ENCODE peak calls at places on chromosomes 5 and 9, in five cellular contexts. E is uterus, D is gastrocnemius medialis, N is PC-3, H is PC-9. W is an unnamed sample.

GRCh38 chr9:73155389-73155788 is 3.7 kb downstream of the ANXA1 start:
- DNase-seq in E (no peak), D (no peak), N (no peak), H (no peak), W (no peak)

GRCh38 chr9:122001491-122002201 is 91.5 kb downstream of the TTLL11 start:
- DNase-seq in E (no peak), D (peak; percentile 76), N (no peak), H (no peak), W (no peak)

GRCh38 chr5:52989025-52989780 is at the start of gene ITGA2:
- DNase-seq in E (peak; percentile 44), D (no peak), N (peak; percentile 75), H (peak; percentile 70), W (no peak)

GRCh38 chr5:56977034-56977433 is 25.1 kb upstream of the MIER3 start:
- DNase-seq in E (no peak), D (no peak), N (no peak), H (no peak), W (no peak)

GRCh38 chr9:34741628-34742027 is 31.7 kb upstream of the CCL21 start:
- DNase-seq in E (no peak), D (no peak), N (no peak), H (no peak), W (no peak)

GRCh38 chr5:73299665-73300435 is 126.9 kb downstream of the TMEM174 start:
- DNase-seq in E (no peak), D (no peak), N (no peak), H (no peak), W (no peak)

GRCh38 chr5:91380491-91381133 is 2.5 kb downstream of the ARRDC3 start:
- DNase-seq in E (peak; percentile 98), D (peak; percentile 98), N (peak; percentile 99), H (peak; percentile 94), W (peak; percentile 71)

GRCh38 chr5:139746691-139747582 is 48.7 kb upstream of the PSD2 start:
- DNase-seq in E (peak; percentile 41), D (no peak), N (no peak), H (no peak), W (no peak)

GRCh38 chr5:77892061-77893010 is 116.2 kb upstream of the TBCA start:
- DNase-seq in E (no peak), D (no peak), N (no peak), H (no peak), W (no peak)

GRCh38 chr9:130156672-130157071 is 15.5 kb upstream of the NCS1 start:
- DNase-seq in E (no peak), D (no peak), N (no peak), H (no peak), W (no peak)

GRCh38 chr5:67640011-67640410 is 443.4 kb upstream of the CD180 start:
- DNase-seq in E (peak; percentile 24), D (no peak), N (no peak), H (no peak), W (no peak)

GRCh38 chr9:92133949-92134604 is 18.9 kb upstream of the SPTLC1 start:
- DNase-seq in E (peak; percentile 78), D (no peak), N (peak; percentile 90), H (peak; percentile 82), W (no peak)

GRCh38 chr9:112331676-112331955 is 1.8 kb downstream of the PTBP3 start:
- DNase-seq in E (no peak), D (no peak), N (peak; percentile 18), H (no peak), W (no peak)

GRCh38 chr5:110478899-110479298 is 247.6 kb downstream of the TMEM232 start:
- DNase-seq in E (no peak), D (no peak), N (peak; percentile 66), H (no peak), W (peak; percentile 78)

GRCh38 chr9:32968101-32969011 is 33.1 kb downstream of the APTX start:
- DNase-seq in E (peak; percentile 47), D (no peak), N (peak; percentile 67), H (peak; percentile 24), W (no peak)

GRCh38 chr5:88380332-88380731 is 111.7 kb upstream of the TMEM161B start:
- DNase-seq in E (no peak), D (no peak), N (no peak), H (no peak), W (no peak)
- H3K27me3 ChIP-seq in E (no peaks in the 10 kb centered on the region), D (no peaks in the 10 kb centered on the region), N (no peaks in the 10 kb centered on the region), H (no peaks in the 10 kb centered on the region), W (no peaks in the 10 kb centered on the region)

GRCh38 chr5:132227235-132227484 is 493 bp downstream of the P4HA2 start:
- DNase-seq in E (no peak), D (no peak), N (no peak), H (no peak), W (no peak)
- TF ChIP-seq CTCF in E (peak; percentile 10), D (no peak), N (no peak), H (no peak), W (no peak)

GRCh38 chr5:14413331-14413750 is 168.3 kb upstream of the OTULINL start:
- DNase-seq in E (no peak), D (no peak), N (no peak), H (no peak), W (no peak)

GRCh38 chr5:14415516-14416074 is 166.0 kb upstream of the OTULINL start:
- DNase-seq in E (no peak), D (no peak), N (no peak), H (no peak), W (no peak)

GRCh38 chr5:14414615-14415515 is 166.7 kb upstream of the OTULINL start:
- DNase-seq in E (no peak), D (no peak), N (no peak), H (no peak), W (no peak)

GRCh38 chr5:14416709-14417108 is 164.9 kb upstream of the OTULINL start:
- DNase-seq in E (no peak), D (no peak), N (no peak), H (no peak), W (no peak)

GRCh38 chr5:14414007-14414406 is 167.6 kb upstream of the OTULINL start:
- DNase-seq in E (no peak), D (no peak), N (no peak), H (no peak), W (no peak)
- H3K4me3 ChIP-seq in E (no peak overlapping the region), D (no peak overlapping the region), N (no peak overlapping the region), H (no peak overlapping the region), W (no peak overlapping the region)

DNA sequence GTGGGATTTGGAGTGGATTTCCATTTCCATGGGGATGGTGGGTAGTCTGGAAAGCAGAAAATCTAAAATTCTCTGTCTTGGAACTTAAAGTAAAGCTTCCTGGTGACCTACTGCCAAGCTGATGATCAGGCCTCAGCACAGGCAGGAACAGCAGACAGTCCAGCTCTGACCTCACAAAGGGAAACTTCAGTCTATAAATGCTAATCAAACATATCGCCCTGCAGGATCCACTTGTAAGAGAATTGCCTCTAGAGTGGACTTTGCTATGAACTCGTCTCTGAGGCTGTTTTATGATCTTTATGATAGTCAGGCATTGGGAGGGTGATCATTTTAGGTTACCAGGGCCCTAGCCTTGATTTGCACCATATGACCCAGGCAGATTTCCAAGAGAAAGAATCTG is 67.6 kb upstream of the SELENOP start:
- DNase-seq in E (no peak), D (no peak), N (no peak), H (no peak), W (no peak)
- H3K27me3 ChIP-seq in E (no peaks in the 10 kb centered on the region), D (no peaks in the 10 kb centered on the region), N (no peaks in the 10 kb centered on the region), H (no peaks in the 10 kb centered on the region), W (no peaks in the 10 kb centered on the region)

DNA sequence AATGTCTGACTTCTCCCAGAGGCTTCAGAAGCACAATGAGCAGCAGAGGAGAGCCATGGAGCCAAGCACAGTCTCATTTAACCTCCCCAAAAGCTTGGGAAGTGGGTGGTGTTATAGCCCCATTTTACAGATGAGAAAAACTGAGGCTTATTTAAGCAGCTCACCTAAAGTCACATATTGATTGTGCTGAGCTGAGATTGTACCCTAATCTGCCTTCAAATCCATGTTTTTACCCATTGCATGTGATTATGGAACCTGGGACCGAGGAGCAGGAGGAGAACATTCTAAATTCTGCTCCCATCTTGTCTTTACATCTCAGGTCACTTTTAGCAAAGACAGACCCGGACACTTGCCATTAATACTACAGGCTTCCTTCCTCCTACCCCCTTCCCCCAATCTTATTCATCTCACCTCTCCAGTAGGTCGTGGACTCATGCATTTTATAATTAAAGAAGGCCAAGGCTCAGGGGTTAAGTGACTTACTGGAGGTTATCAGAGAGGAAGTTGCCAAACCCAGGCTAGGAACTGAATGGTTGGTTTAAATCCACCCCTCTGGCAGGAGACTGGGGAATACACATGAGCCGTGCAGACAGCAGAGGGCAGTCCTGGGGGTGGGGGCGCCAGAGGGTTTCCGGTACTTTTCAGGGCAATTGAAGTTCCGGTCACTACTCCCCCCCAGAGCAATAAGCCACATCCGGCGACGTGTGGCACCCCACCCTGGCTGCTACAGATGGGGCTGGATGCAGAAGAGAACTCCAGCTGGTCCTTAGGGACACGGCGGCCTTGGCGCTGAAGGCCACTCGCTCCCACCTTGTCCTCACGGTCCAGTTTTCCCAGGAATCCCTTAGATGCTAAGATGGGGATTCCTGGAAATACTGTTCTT is 51.0 kb upstream of the IL17B start:
- DNase-seq in E (peak; percentile 70), D (no peak), N (no peak), H (no peak), W (no peak)
- TF ChIP-seq CTCF in E (peak; percentile 1), D (no peak), N (peak; percentile 50), H (no peak), W (peak; percentile 40)

GRCh38 chr9:117459941-117460340 is 45.1 kb upstream of the ASTN2 start:
- DNase-seq in E (no peak), D (no peak), N (no peak), H (no peak), W (no peak)
- H3K4me3 ChIP-seq in E (no peak overlapping the region), D (no peak overlapping the region), N (no peak overlapping the region), H (no peak overlapping the region), W (no peak overlapping the region)

GRCh38 chr5:161545701-161546462 is 643 bp downstream of the GABRB2 start:
- DNase-seq in E (no peak), D (no peak), N (no peak), H (no peak), W (no peak)

GRCh38 chr5:161549106-161549505 is 2.6 kb upstream of the GABRB2 start:
- DNase-seq in E (no peak), D (no peak), N (no peak), H (no peak), W (no peak)

GRCh38 chr5:161546463-161547301 is at the start of gene GABRB2:
- DNase-seq in E (no peak), D (no peak), N (no peak), H (no peak), W (no peak)

GRCh38 chr5:161547573-161548471 is 1.3 kb upstream of the GABRB2 start:
- DNase-seq in E (no peak), D (no peak), N (no peak), H (no peak), W (no peak)

GRCh38 chr5:161548472-161549094 is 2.1 kb upstream of the GABRB2 start:
- DNase-seq in E (no peak), D (no peak), N (no peak), H (no peak), W (no peak)
- H3K27me3 ChIP-seq in E (no peaks in the 10 kb centered on the region), D (peaks cover 39% of the 10 kb centered on the region), N (no peaks in the 10 kb centered on the region), H (no peaks in the 10 kb centered on the region), W (peaks cover 5% of the 10 kb centered on the region)

GRCh38 chr9:132698989-132699388 is 28.7 kb downstream of the GTF3C4 start:
- DNase-seq in E (no peak), D (no peak), N (no peak), H (no peak), W (no peak)
- TF ChIP-seq CTCF in E (no peak), D (no peak), N (no peak), H (no peak), W (no peak)

GRCh38 chr5:126339215-126339805 is 83.9 kb upstream of the GRAMD2B start:
- DNase-seq in E (peak; percentile 24), D (peak; percentile 15), N (peak; percentile 82), H (peak; percentile 30), W (no peak)
- H3K4me3 ChIP-seq in E (no peak overlapping the region), D (no peak overlapping the region), N (no peak overlapping the region), H (no peak overlapping the region), W (no peak overlapping the region)